ENCODE peak calls at places on chromosomes 13 and 19, in six cellular contexts. K, Z, Y, Q, R and G are unnamed samples.

GRCh38 chr13:29993196-29993595 is 142.8 kb upstream of the UBL3 start:
- DNase-seq in K (no peak), Z (no peak), Y (no peak), Q (no peak), R (no peak), G (no peak)

GRCh38 chr19:42471554-42472249 is 29.0 kb upstream of the CXCL17 start:
- DNase-seq in K (no peak), Z (no peak), Y (no peak), Q (no peak), R (no peak), G (peak)

GRCh38 chr19:8569066-8569761 is 8.0 kb downstream of the MYO1F start:
- DNase-seq in K (peak), Z (no peak), Y (no peak), Q (no peak), R (peak), G (peak)

GRCh38 chr19:14035706-14036105 is 4.1 kb downstream of the IL27RA start:
- DNase-seq in K (no peak), Z (no peak), Y (no peak), Q (no peak), R (no peak), G (peak)

GRCh38 chr19:9793051-9793591 is 24.6 kb upstream of the ZNF846 start:
- DNase-seq in K (peak), Z (peak), Y (peak), Q (no peak), R (peak), G (no peak)

GRCh38 chr13:53191091-53191490 is 162.5 kb downstream of the OLFM4 start:
- DNase-seq in K (no peak), Z (no peak), Y (no peak), Q (no peak), R (no peak), G (peak)

GRCh38 chr13:40922437-40923040 is 96.6 kb downstream of the ELF1 start:
- DNase-seq in K (no peak), Z (no peak), Y (peak), Q (no peak), R (no peak), G (no peak)

GRCh38 chr13:50512602-50513527 is 330.6 kb downstream of the DLEU7 start:
- DNase-seq in K (peak), Z (no peak), Y (peak), Q (no peak), R (peak), G (no peak)

GRCh38 chr13:111480976-111481375 is 160.5 kb downstream of the TEX29 start:
- DNase-seq in K (no peak), Z (no peak), Y (no peak), Q (no peak), R (no peak), G (no peak)

GRCh38 chr19:47779524-47780214 is 1.2 kb downstream of the SELENOW start:
- DNase-seq in K (no peak), Z (no peak), Y (peak), Q (no peak), R (no peak), G (no peak)

GRCh38 chr19:37251308-37252229 is 33.6 kb downstream of the ZNF383 start:
- DNase-seq in K (no peak), Z (peak), Y (peak), Q (no peak), R (peak), G (peak)

GRCh38 chr13:30172593-30173300 is 134.6 kb downstream of the KATNAL1 start:
- DNase-seq in K (no peak), Z (no peak), Y (no peak), Q (no peak), R (no peak), G (peak)

GRCh38 chr13:46176756-46177155 is 5.2 kb downstream of the LCP1 start:
- DNase-seq in K (no peak), Z (no peak), Y (no peak), Q (no peak), R (no peak), G (no peak)

GRCh38 chr13:94481966-94482365 is 2.5 kb upstream of the DCT start:
- DNase-seq in K (no peak), Z (no peak), Y (peak), Q (no peak), R (peak), G (peak)

GRCh38 chr19:29328586-29328985 is 115.6 kb upstream of the UQCRFS1 start:
- DNase-seq in K (no peak), Z (no peak), Y (no peak), Q (no peak), R (no peak), G (no peak)

GRCh38 chr19:38047641-38048040 is 140.6 kb downstream of the SIPA1L3 start:
- DNase-seq in K (no peak), Z (no peak), Y (no peak), Q (no peak), R (no peak), G (no peak)

GRCh38 chr19:21482863-21483276 is 22.5 kb upstream of the ZNF429 start:
- DNase-seq in K (peak), Z (no peak), Y (peak), Q (no peak), R (peak), G (peak)
- TF ChIP-seq CTCF in K (peak), Z (no peak), Y (peak), Q (peak), R (peak), G (peak)

DNA sequence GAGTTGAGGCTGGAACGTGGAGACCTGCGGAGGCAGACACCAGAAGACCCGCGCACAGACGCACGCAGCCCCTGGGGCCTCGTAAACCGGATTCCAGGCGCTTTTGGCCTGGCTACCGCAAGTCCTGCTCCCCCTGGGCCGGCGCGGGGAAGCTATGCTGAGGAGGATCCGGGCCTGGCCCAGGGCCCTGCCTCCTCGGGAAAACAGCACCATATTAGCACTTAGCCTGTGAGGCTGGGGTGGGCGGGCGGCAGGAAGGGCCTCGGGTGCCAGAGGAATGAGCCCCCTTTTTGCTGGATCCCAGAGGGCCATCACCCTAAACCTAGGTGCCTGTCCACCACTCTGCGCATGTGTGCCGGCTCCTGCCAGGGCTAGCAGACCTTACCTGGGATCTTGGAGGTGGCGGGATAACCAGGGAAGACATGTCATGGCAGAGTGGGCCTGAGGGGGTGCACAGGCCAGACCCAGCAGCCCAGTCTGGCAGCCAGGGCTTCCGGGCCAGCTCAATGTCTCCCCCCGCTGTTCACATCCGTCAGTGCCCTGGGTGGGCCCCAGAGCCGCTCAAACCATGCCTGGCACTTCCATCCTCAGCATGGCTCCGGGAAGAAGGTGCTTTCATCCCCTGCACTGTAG is 7.3 kb downstream of the ELOF1 start:
- DNase-seq in K (no peak), Z (no peak), Y (peak), Q (no peak), R (no peak), G (peak)
- TF ChIP-seq CTCF in K (no peak), Z (no peak), Y (peak), Q (no peak), R (peak), G (peak)

GRCh38 chr19:2185734-2186070 is 22.0 kb downstream of the DOT1L start:
- DNase-seq in K (no peak), Z (no peak), Y (no peak), Q (no peak), R (no peak), G (no peak)

GRCh38 chr19:2186071-2186846 is 22.5 kb downstream of the DOT1L start:
- DNase-seq in K (no peak), Z (no peak), Y (peak), Q (peak), R (peak), G (peak)

GRCh38 chr19:2181618-2181997 is 17.9 kb downstream of the DOT1L start:
- DNase-seq in K (no peak), Z (no peak), Y (no peak), Q (no peak), R (no peak), G (no peak)

GRCh38 chr19:2187164-2187563 is 23.4 kb downstream of the DOT1L start:
- DNase-seq in K (no peak), Z (no peak), Y (no peak), Q (no peak), R (no peak), G (no peak)

DNA sequence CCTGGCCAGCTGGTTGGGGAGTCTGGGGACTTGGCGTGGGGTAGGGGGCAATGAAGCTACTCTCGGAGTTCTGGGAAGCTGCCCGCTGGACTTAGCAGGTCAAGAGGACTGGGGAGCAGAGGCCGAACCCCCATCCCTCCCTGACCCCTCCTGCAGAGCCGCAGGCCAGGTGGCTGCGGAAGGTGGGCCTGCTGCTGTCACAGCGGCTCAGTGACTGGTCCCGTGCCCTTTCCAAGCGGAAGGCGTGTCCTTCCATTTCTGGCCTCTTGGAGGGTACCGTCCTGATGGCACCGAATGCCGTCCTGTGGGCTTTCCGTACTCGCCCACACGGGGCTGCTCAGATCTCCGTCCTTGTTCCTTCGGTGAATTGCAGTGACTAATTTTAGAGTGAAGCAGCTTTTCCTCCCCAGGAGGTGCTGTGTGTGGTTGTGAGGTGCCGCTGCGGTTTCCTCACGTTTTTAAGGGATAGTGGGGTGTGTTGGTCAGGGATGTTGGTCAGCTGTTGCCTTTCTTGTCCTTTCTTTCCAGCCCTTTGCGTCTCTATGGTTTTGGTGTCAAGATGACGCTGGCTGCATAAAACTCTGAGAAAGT is 20.8 kb downstream of the DOT1L start:
- DNase-seq in K (no peak), Z (no peak), Y (no peak), Q (no peak), R (no peak), G (no peak)
- TF ChIP-seq CTCF in K (no peak), Z (no peak), Y (no peak), Q (no peak), R (no peak), G (no peak)

DNA sequence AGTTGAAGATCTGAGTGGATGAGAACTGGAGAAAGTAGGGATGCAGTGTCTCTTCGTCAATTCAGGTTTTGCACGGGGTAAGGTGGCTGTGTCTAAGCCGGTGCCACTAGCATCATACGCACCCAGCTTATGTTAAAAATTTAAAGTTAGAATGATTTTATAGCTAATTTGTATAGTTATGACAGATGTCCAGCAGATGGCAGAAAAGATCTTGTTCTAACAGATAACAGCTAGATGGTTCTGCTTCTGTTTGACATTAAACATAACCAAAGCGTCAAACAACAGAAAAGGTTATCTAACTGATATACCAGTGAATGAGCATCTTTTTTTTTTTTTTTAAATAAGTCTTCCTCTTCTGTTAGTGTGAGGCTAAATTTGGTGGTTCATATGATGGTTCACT is 18.8 kb upstream of the EDDM13 start:
- DNase-seq in K (no peak), Z (no peak), Y (no peak), Q (no peak), R (peak), G (peak)
- TF ChIP-seq CTCF in K (peak), Z (no peak), Y (peak), Q (peak), R (peak), G (peak)

GRCh38 chr19:50896591-50897190 is 14.5 kb downstream of the KLK4 start:
- DNase-seq in K (no peak), Z (no peak), Y (no peak), Q (no peak), R (no peak), G (peak)

GRCh38 chr19:50897612-50898011 is 13.6 kb downstream of the KLK4 start:
- DNase-seq in K (no peak), Z (no peak), Y (no peak), Q (no peak), R (no peak), G (no peak)

GRCh38 chr19:50897191-50897607 is 14.0 kb downstream of the KLK4 start:
- DNase-seq in K (no peak), Z (no peak), Y (no peak), Q (no peak), R (no peak), G (no peak)

GRCh38 chr19:50899549-50899948 is 11.6 kb downstream of the KLK4 start:
- DNase-seq in K (no peak), Z (no peak), Y (no peak), Q (no peak), R (no peak), G (no peak)

GRCh38 chr19:50898018-50898417 is 13.2 kb downstream of the KLK4 start:
- DNase-seq in K (no peak), Z (no peak), Y (no peak), Q (no peak), R (no peak), G (no peak)
- TF ChIP-seq CTCF in K (no peak), Z (no peak), Y (no peak), Q (no peak), R (no peak), G (no peak)

GRCh38 chr19:18674616-18675015 is 8.9 kb upstream of the CRTC1 start:
- DNase-seq in K (no peak), Z (no peak), Y (no peak), Q (no peak), R (no peak), G (no peak)

GRCh38 chr19:18677156-18677555 is 6.3 kb upstream of the CRTC1 start:
- DNase-seq in K (no peak), Z (no peak), Y (no peak), Q (no peak), R (no peak), G (no peak)

GRCh38 chr19:18676692-18677091 is 6.8 kb upstream of the CRTC1 start:
- DNase-seq in K (no peak), Z (no peak), Y (no peak), Q (no peak), R (no peak), G (no peak)

GRCh38 chr19:18672606-18673337 is 10.7 kb upstream of the CRTC1 start:
- DNase-seq in K (no peak), Z (no peak), Y (peak), Q (no peak), R (peak), G (no peak)

GRCh38 chr19:18675779-18676178 is 7.7 kb upstream of the CRTC1 start:
- DNase-seq in K (no peak), Z (no peak), Y (no peak), Q (no peak), R (no peak), G (no peak)
- TF ChIP-seq CTCF in K (peak), Z (no peak), Y (peak), Q (peak), R (peak), G (peak)

DNA sequence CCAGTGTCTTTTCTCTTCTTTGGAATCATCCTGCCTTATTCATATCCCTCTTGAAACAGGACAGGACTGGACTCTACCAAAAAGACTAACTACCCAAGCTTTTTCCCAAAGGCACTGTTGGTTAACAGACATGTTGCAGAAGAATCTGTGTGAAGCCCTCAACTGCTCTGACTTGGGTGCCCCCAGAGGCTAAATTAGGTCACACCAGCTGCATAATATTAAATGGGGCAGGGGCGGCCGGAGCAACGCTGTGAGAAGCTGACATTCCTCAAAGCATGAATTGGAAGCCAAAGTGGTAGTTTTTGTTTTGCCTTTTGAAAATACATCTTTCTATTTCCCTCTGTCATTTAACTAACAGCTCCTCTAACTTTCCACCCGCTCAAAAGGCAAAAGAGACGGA is 185.9 kb downstream of the LHFPL6 start:
- DNase-seq in K (no peak), Z (no peak), Y (no peak), Q (no peak), R (peak), G (peak)
- TF ChIP-seq CTCF in K (no peak), Z (no peak), Y (no peak), Q (no peak), R (peak), G (peak)

GRCh38 chr19:12400618-12401502 is at the start of gene ZNF799:
- DNase-seq in K (peak), Z (peak), Y (peak), Q (peak), R (peak), G (peak)
- TF ChIP-seq CTCF in K (no peak), Z (no peak), Y (no peak), Q (no peak), R (peak), G (peak)

DNA sequence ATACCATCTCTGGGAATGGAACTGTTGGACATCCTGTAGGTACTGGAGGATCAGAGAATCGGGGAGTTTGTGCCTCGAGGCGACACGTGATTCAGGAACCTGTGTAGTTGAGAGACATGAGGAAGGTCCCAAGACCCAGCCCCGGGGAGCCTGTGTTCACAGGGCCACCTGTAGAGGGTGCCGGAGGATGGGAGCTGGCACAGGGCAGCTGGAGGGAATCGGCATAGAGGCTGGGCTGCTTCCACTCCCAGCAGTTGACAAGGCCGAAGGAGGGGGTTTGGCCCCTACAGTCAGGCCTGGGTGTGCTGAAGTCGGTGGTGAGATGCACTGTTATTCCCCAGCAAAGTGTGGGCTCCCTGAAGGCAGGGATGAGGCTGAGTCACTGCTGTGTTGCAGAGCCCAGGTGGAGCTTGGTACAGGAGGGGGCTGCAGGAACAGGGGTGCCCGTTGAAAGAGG is 2.5 kb upstream of the ISYNA1 start:
- DNase-seq in K (no peak), Z (no peak), Y (no peak), Q (no peak), R (no peak), G (no peak)
- TF ChIP-seq CTCF in K (no peak), Z (no peak), Y (peak), Q (no peak), R (peak), G (peak)

GRCh38 chr19:17754634-17755532 is 3.6 kb downstream of the FCHO1 start:
- DNase-seq in K (no peak), Z (no peak), Y (no peak), Q (no peak), R (no peak), G (no peak)
- TF ChIP-seq CTCF in K (no peak), Z (no peak), Y (no peak), Q (no peak), R (no peak), G (no peak)